ENCODE peak calls at places on chromosomes 16 and 17, in six cellular contexts. One of them, this sample, is unnamed.

GRCh38 chr16:901149-901548 is 69.6 kb downstream of the LMF1 start:
- DNase-seq in NCI-H1105 treated with DMSO at 0.1 percent for 48 hours: no peak
- DNase-seq in globus pallidus: no peak
- DNase-seq in putamen: no peak
- DNase-seq in adrenal gland: no peak
- DNase-seq in fibroblast of lung: no peak
- DNase-seq in this sample: no peak

GRCh38 chr17:74865504-74866197 is 6.0 kb upstream of the GRIN2C start:
- DNase-seq in globus pallidus: no peak
- DNase-seq in adrenal gland: no peak
- DNase-seq in putamen: no peak
- DNase-seq in NCI-H1105 treated with DMSO at 0.1 percent for 48 hours: no peak
- DNase-seq in fibroblast of lung: no peak
- DNase-seq in this sample: no peak

GRCh38 chr16:89324056-89325010 is 106.8 kb downstream of the ZNF778 start:
- DNase-seq in NCI-H1105 treated with DMSO at 0.1 percent for 48 hours: no peak
- DNase-seq in adrenal gland: no peak
- DNase-seq in fibroblast of lung: peak; percentile 97
- DNase-seq in globus pallidus: no peak
- DNase-seq in putamen: no peak
- DNase-seq in this sample: peak; percentile 28

GRCh38 chr17:45919136-45919535 is 24.8 kb downstream of the MAPT start:
- DNase-seq in fibroblast of lung: no peak
- DNase-seq in globus pallidus: no peak
- DNase-seq in NCI-H1105 treated with DMSO at 0.1 percent for 48 hours: no peak
- DNase-seq in adrenal gland: no peak
- DNase-seq in putamen: no peak
- DNase-seq in this sample: no peak

GRCh38 chr17:77337150-77337549 is 196.4 kb downstream of the SEC14L1 start:
- DNase-seq in putamen: no peak
- DNase-seq in fibroblast of lung: no peak
- DNase-seq in NCI-H1105 treated with DMSO at 0.1 percent for 48 hours: no peak
- DNase-seq in globus pallidus: no peak
- DNase-seq in adrenal gland: no peak
- DNase-seq in this sample: no peak

GRCh38 chr17:7330099-7331015 is 1.2 kb upstream of the NEURL4 start:
- DNase-seq in NCI-H1105 treated with DMSO at 0.1 percent for 48 hours: peak; percentile 86
- DNase-seq in globus pallidus: no peak
- DNase-seq in putamen: peak; percentile 86
- DNase-seq in fibroblast of lung: peak; percentile 77
- DNase-seq in adrenal gland: peak; percentile 83
- DNase-seq in this sample: peak; percentile 91

GRCh38 chr17:46795379-46795952 is 23.0 kb downstream of the WNT3 start:
- DNase-seq in globus pallidus: no peak
- DNase-seq in putamen: no peak
- DNase-seq in adrenal gland: no peak
- DNase-seq in NCI-H1105 treated with DMSO at 0.1 percent for 48 hours: no peak
- DNase-seq in fibroblast of lung: peak; percentile 26
- DNase-seq in this sample: no peak

GRCh38 chr16:19245326-19245925 is 40.1 kb upstream of the CLEC19A start:
- DNase-seq in putamen: no peak
- DNase-seq in adrenal gland: no peak
- DNase-seq in fibroblast of lung: no peak
- DNase-seq in globus pallidus: no peak
- DNase-seq in NCI-H1105 treated with DMSO at 0.1 percent for 48 hours: peak; percentile 88
- DNase-seq in this sample: no peak

GRCh38 chr17:48625502-48626201 is 506 bp downstream of the HOXB9 start:
- DNase-seq in globus pallidus: no peak
- DNase-seq in adrenal gland: peak; percentile 34
- DNase-seq in putamen: no peak
- DNase-seq in fibroblast of lung: no peak
- DNase-seq in NCI-H1105 treated with DMSO at 0.1 percent for 48 hours: peak; percentile 31
- DNase-seq in this sample: no peak

GRCh38 chr16:66660422-66661209 is 35.9 kb downstream of the CMTM4 start:
- DNase-seq in NCI-H1105 treated with DMSO at 0.1 percent for 48 hours: peak; percentile 24
- DNase-seq in globus pallidus: peak; percentile 74
- DNase-seq in putamen: peak; percentile 63
- DNase-seq in adrenal gland: peak; percentile 70
- DNase-seq in fibroblast of lung: peak; percentile 91
- DNase-seq in this sample: peak; percentile 67

GRCh38 chr16:15037745-15038144 is 18.1 kb downstream of the NTAN1 start:
- DNase-seq in NCI-H1105 treated with DMSO at 0.1 percent for 48 hours: no peak
- DNase-seq in fibroblast of lung: no peak
- DNase-seq in globus pallidus: no peak
- DNase-seq in putamen: no peak
- DNase-seq in adrenal gland: no peak
- DNase-seq in this sample: no peak

GRCh38 chr16:79997257-79997656 is 396.7 kb upstream of the MAF start:
- DNase-seq in globus pallidus: no peak
- DNase-seq in NCI-H1105 treated with DMSO at 0.1 percent for 48 hours: no peak
- DNase-seq in putamen: no peak
- DNase-seq in adrenal gland: peak; percentile 5
- DNase-seq in fibroblast of lung: peak; percentile 15
- DNase-seq in this sample: no peak

GRCh38 chr17:81541123-81541522 is 11.0 kb downstream of the FAAP100 start:
- DNase-seq in globus pallidus: no peak
- DNase-seq in putamen: no peak
- DNase-seq in adrenal gland: no peak
- DNase-seq in fibroblast of lung: no peak
- DNase-seq in NCI-H1105 treated with DMSO at 0.1 percent for 48 hours: no peak
- DNase-seq in this sample: no peak

GRCh38 chr17:72725432-72726068 is 366.9 kb downstream of the SLC39A11 start:
- DNase-seq in fibroblast of lung: peak; percentile 55
- DNase-seq in adrenal gland: peak; percentile 63
- DNase-seq in NCI-H1105 treated with DMSO at 0.1 percent for 48 hours: peak; percentile 51
- DNase-seq in putamen: peak; percentile 39
- DNase-seq in globus pallidus: peak; percentile 49
- DNase-seq in this sample: peak; percentile 41

GRCh38 chr17:59838196-59838911 is 54.4 kb downstream of the TUBD1 start:
- DNase-seq in adrenal gland: no peak
- DNase-seq in putamen: no peak
- DNase-seq in NCI-H1105 treated with DMSO at 0.1 percent for 48 hours: no peak
- DNase-seq in globus pallidus: no peak
- DNase-seq in fibroblast of lung: peak; percentile 44
- DNase-seq in this sample: no peak

GRCh38 chr17:58541249-58541648 is 26.8 kb upstream of the MTMR4 start:
- DNase-seq in NCI-H1105 treated with DMSO at 0.1 percent for 48 hours: no peak
- DNase-seq in fibroblast of lung: no peak
- DNase-seq in adrenal gland: no peak
- DNase-seq in putamen: no peak
- DNase-seq in globus pallidus: no peak
- DNase-seq in this sample: no peak

GRCh38 chr17:50139950-50140885 is 10.3 kb upstream of the SAMD14 start:
- DNase-seq in fibroblast of lung: peak; percentile 68
- DNase-seq in adrenal gland: peak; percentile 84
- DNase-seq in globus pallidus: peak; percentile 44
- DNase-seq in NCI-H1105 treated with DMSO at 0.1 percent for 48 hours: peak; percentile 47
- DNase-seq in putamen: no peak
- DNase-seq in this sample: peak; percentile 89

GRCh38 chr17:82985973-82986372 is 93.4 kb upstream of the METRNL start:
- DNase-seq in adrenal gland: peak; percentile 8
- DNase-seq in fibroblast of lung: peak; percentile 64
- DNase-seq in putamen: no peak
- DNase-seq in globus pallidus: no peak
- DNase-seq in NCI-H1105 treated with DMSO at 0.1 percent for 48 hours: no peak
- DNase-seq in this sample: no peak

GRCh38 chr16:56423584-56424403 is 1.6 kb downstream of the AMFR start:
- DNase-seq in NCI-H1105 treated with DMSO at 0.1 percent for 48 hours: no peak
- DNase-seq in adrenal gland: no peak
- DNase-seq in fibroblast of lung: no peak
- DNase-seq in putamen: peak; percentile 10
- DNase-seq in globus pallidus: peak; percentile 22
- DNase-seq in this sample: no peak

GRCh38 chr16:14549789-14550153 is 80.3 kb downstream of the PARN start:
- DNase-seq in NCI-H1105 treated with DMSO at 0.1 percent for 48 hours: peak; percentile 74
- DNase-seq in putamen: no peak
- DNase-seq in globus pallidus: no peak
- DNase-seq in fibroblast of lung: peak; percentile 30
- DNase-seq in adrenal gland: no peak
- DNase-seq in this sample: no peak

GRCh38 chr16:88303890-88304819 is 78.6 kb upstream of the ZNF469 start:
- DNase-seq in globus pallidus: no peak
- DNase-seq in adrenal gland: peak; percentile 79
- DNase-seq in NCI-H1105 treated with DMSO at 0.1 percent for 48 hours: no peak
- DNase-seq in fibroblast of lung: peak; percentile 98
- DNase-seq in putamen: no peak
- DNase-seq in this sample: peak; percentile 75